ENCODE peak calls at places on chromosomes 6 and 20, in four cellular contexts. Q is stimulated activated CD4-positive, alpha-beta T cell treated with anti-CD3 and anti-CD28 coated beads, Interleukin-1b, Interleukin-23, amount 100 ng/mL, for 4 hours; T is activated naive CD4-positive, alpha-beta T cell; A is D341Med. R is an unnamed sample.

GRCh38 chr20:35560541-35560940 is 18.7 kb downstream of the ERGIC3 start:
- DNase-seq in Q (no peak), T (no peak), A (peak; percentile 27), R (no peak)

GRCh38 chr6:23390221-23390620 is 735.8 kb upstream of the NRSN1 start:
- DNase-seq in Q (no peak), T (no peak), A (no peak), R (no peak)

GRCh38 chr6:45376310-45377040 is 1.3 kb downstream of the SUPT3H start:
- DNase-seq in A (no peak), Q (no peak), T (no peak), R (no peak)

GRCh38 chr20:17680128-17680835 is 1.8 kb downstream of the RRBP1 start:
- DNase-seq in Q (no peak), T (no peak), A (no peak), R (peak; percentile 43)

GRCh38 chr6:40937491-40937890 is 101.5 kb downstream of the UNC5CL start:
- DNase-seq in T (no peak), A (no peak), Q (no peak), R (no peak)

GRCh38 chr6:88359530-88360202 is 193.5 kb upstream of the CNR1 start:
- DNase-seq in A (no peak), Q (no peak), T (no peak), R (no peak)

GRCh38 chr6:157711060-157711459 is 112.0 kb upstream of the SNX9 start:
- DNase-seq in A (no peak), T (no peak), Q (no peak), R (no peak)

GRCh38 chr6:144244688-144245087 is 40.4 kb upstream of the UTRN start:
- DNase-seq in T (no peak), A (no peak), Q (no peak), R (no peak)

GRCh38 chr6:158801655-158802294 is 17.4 kb downstream of the EZR start:
- DNase-seq in A (no peak), Q (no peak), T (no peak), R (no peak)

GRCh38 chr6:156948807-156949206 is 171.6 kb downstream of the ARID1B start:
- DNase-seq in A (no peak), T (no peak), Q (no peak), R (no peak)

GRCh38 chr6:169362501-169363121 is 109.0 kb upstream of the THBS2 start:
- DNase-seq in T (no peak), Q (no peak), A (no peak), R (no peak)

GRCh38 chr20:63095718-63096654 is 89.2 kb upstream of the BHLHE23 start:
- DNase-seq in T (no peak), Q (no peak), A (peak; percentile 25), R (peak; percentile 5)